ENCODE peak calls at places on chromosomes 4 and X, in six cellular contexts. I is IMR-90, C is mesendoderm, H is H1, O is neuronal stem cell, U is mesenchymal stem cell. Y is an unnamed sample.
A peak's percentile ranks its signal among the peaks of the same experiment; 100 is the strongest.

GRCh38 chr4:167602157-167602556 is 367.9 kb upstream of the SPOCK3 start:
- DNase-seq in I (no peak), U (no peak), H (no peak), C (no peak), O (no peak), Y (no peak)

GRCh38 chr4:75142850-75143249 is 209.9 kb downstream of the PARM1 start:
- DNase-seq in O (no peak), I (peak; percentile 12), H (no peak), C (no peak), U (peak; percentile 51), Y (no peak)

GRCh38 chr4:151325320-151326246 is at the start of gene SH3D19:
- DNase-seq in U (peak; percentile 76), O (peak; percentile 57), H (peak; percentile 75), C (peak; percentile 82), I (peak; percentile 19), Y (peak; percentile 52)

GRCh38 chrX:138874271-138874670 is 162.8 kb upstream of the FGF13 start:
- DNase-seq in I (no peak), C (no peak), H (no peak), O (no peak), U (no peak), Y (no peak)

GRCh38 chr4:108492816-108493595 is 127.4 kb upstream of the RPL34 start:
- DNase-seq in I (peak; percentile 11), H (peak; percentile 79), C (peak; percentile 76), O (no peak), U (peak; percentile 42), Y (peak; percentile 75)

GRCh38 chr4:108272566-108272965 is 103.8 kb upstream of the LEF1 start:
- DNase-seq in H (no peak), U (peak; percentile 87), I (peak; percentile 70), C (no peak), O (no peak), Y (no peak)

GRCh38 chr4:15729910-15730533 is 27.2 kb downstream of the BST1 start:
- DNase-seq in I (peak; percentile 53), H (no peak), C (peak; percentile 59), O (peak; percentile 29), U (peak; percentile 57), Y (no peak)

GRCh38 chr4:53507671-53508286 is 83.5 kb downstream of the LNX1 start:
- DNase-seq in C (no peak), U (no peak), H (no peak), I (peak; percentile 48), O (no peak), Y (no peak)

GRCh38 chr4:152348670-152349069 is 187.2 kb downstream of the FBXW7 start:
- DNase-seq in O (no peak), H (no peak), I (no peak), U (peak; percentile 41), C (peak; percentile 60), Y (no peak)

GRCh38 chrX:53723381-53723780 is 36.9 kb upstream of the HUWE1 start:
- DNase-seq in I (no peak), O (no peak), U (no peak), C (no peak), H (no peak), Y (no peak)

GRCh38 chr4:89598602-89599001 is 238.4 kb downstream of the SNCA start:
- DNase-seq in I (peak; percentile 17), U (peak; percentile 21), H (no peak), O (no peak), C (peak; percentile 48), Y (no peak)

DNA sequence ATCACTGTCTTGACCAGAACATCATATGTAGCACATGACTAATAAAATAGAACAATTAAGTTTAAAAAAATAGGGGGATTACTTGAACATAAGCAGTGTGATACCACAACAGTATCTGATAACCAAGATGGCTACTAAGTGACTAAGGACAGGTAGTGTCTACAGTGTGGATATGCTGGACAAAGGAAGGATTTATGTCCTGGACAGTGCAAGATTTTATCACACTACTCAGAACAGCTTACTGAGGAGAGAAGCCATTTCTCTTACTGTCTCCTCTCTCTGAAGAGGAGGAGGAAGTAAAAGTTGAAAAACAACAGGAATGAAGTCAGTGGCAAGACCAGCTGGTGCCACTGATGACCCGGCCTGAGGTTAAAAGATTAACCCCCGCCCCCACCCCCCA is 4.0 kb upstream of the SLC10A7 start:
- DNase-seq in H (no peak), I (no peak), C (no peak), O (no peak), U (no peak), Y (no peak)
- H2BK15ac ChIP-seq in H (no peak overlapping the region), I (no peak overlapping the region), C (no peak overlapping the region), O (no peak overlapping the region), U (no peak overlapping the region), Y (no peak overlapping the region)

GRCh38 chr4:4667643-4668081 is 125.8 kb upstream of the STX18 start:
- DNase-seq in U (no peak), C (peak; percentile 89), H (peak; percentile 72), I (no peak), O (peak; percentile 48), Y (peak; percentile 86)

GRCh38 chr4:4666187-4666586 is 124.3 kb upstream of the STX18 start:
- DNase-seq in O (no peak), I (no peak), C (no peak), H (no peak), U (no peak), Y (no peak)

GRCh38 chr4:4670869-4671268 is 129.0 kb upstream of the STX18 start:
- DNase-seq in C (no peak), O (no peak), U (peak; percentile 33), H (no peak), I (no peak), Y (peak; percentile 48)

GRCh38 chr4:4666693-4667642 is 125.1 kb upstream of the STX18 start:
- DNase-seq in I (no peak), U (peak; percentile 42), H (no peak), C (peak; percentile 92), O (no peak), Y (peak; percentile 80)

GRCh38 chr4:4668355-4669210 is 126.7 kb upstream of the STX18 start:
- DNase-seq in I (no peak), H (no peak), C (no peak), O (no peak), U (peak; percentile 32), Y (no peak)
- H2BK15ac ChIP-seq in I (no peak overlapping the region), H (peak overlapping the region; percentile 47), C (no peak overlapping the region), O (no peak overlapping the region), U (peak overlapping the region; percentile 6), Y (no peak overlapping the region)

DNA sequence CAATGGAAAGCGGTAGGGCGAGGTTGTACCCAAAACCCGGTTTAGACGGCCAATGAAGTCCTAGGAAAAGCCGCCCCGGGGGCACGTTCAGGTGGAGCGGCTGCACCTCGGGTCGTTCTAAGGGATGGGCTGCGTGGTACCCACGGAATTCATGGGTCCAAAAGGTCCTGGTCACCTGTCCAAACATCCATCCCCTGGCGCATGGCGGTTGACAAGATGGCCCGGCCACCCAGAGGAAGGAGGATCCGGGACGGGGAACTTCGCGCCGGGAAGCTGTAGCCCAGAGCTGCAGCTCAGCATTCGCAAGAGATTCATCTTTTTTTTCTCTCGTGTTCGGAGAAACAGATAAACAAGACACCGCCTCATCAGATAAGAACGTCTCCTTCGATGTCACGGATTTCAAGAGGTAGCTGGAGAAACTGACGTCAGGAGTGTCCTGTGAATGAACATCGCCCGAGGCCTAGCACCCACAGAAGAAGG is 10.9 kb downstream of the PITX2 start:
- DNase-seq in O (no peak), U (peak; percentile 52), C (peak; percentile 34), H (peak; percentile 52), I (no peak), Y (no peak)
- H2BK15ac ChIP-seq in O (no peak overlapping the region), U (no peak overlapping the region), C (no peak overlapping the region), H (no peak overlapping the region), I (no peak overlapping the region), Y (no peak overlapping the region)

DNA sequence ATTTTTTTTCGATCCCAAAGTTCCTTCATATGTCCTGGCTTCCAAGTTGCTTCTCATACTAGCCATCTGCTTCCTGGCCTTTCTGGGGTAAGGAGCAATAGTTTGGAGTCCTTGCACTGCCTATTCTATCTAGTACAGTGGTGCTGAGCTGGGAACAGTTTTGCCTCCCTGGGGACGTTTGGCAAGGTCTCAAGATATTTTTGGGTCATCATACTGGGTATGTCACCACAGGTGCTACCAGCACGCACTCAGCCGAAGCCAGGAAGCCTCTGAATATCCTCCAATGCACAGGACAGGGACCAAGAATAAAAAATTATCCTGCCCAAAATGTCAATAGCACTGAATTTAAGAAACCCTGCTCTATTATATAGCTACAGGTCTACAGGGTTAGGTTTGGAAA is 35.4 kb upstream of the TMSB15B start:
- DNase-seq in O (no peak), H (no peak), U (no peak), I (no peak), C (no peak), Y (no peak)
- H2BK15ac ChIP-seq in O (no peak overlapping the region), H (no peak overlapping the region), U (no peak overlapping the region), I (no peak overlapping the region), C (no peak overlapping the region), Y (no peak overlapping the region)